ENCODE peak calls at places on chromosome 4, in eight cellular contexts. W is MCF 10A; M is thyroid gland; L is stimulated activated CD8-positive, alpha-beta memory T cell treated with anti-CD3 and anti-CD28 coated beads, Interleukin-15, amount 100 ng/mL, for 24 hours; A is heart left ventricle; B is posterior cingulate gyrus; U is activated B cell treated with CpG ODN at 0.5 μM for 24 hours; N is naive thymus-derived CD8-positive, alpha-beta T cell. V is an unnamed sample.
A peak's percentile ranks its signal among the peaks of the same experiment; 100 is the strongest.

GRCh38 chr4:157052429-157053040 is 23.4 kb upstream of the GLRB start:
- DNase-seq in W (no peak), B (no peak), U (no peak), A (no peak), L (no peak), M (no peak), N (no peak), V (no peak)

GRCh38 chr4:20520901-20521300 is 179.4 kb upstream of the PACRGL start:
- DNase-seq in L (no peak), A (no peak), W (peak; percentile 49), B (no peak), N (no peak), M (no peak), U (no peak), V (no peak)

GRCh38 chr4:89134775-89135319 is 23.5 kb downstream of the TIGD2 start:
- DNase-seq in M (no peak), B (no peak), W (peak; percentile 76), U (no peak), A (no peak), L (no peak), N (no peak), V (no peak)

GRCh38 chr4:13611283-13611842 is 16.2 kb downstream of the BOD1L1 start:
- DNase-seq in U (no peak), N (no peak), W (no peak), A (no peak), M (no peak), L (no peak), B (no peak), V (peak; percentile 60)

GRCh38 chr4:148263127-148263526 is 179.1 kb downstream of the NR3C2 start:
- DNase-seq in B (no peak), N (no peak), M (no peak), A (no peak), W (no peak), U (no peak), L (no peak), V (no peak)

GRCh38 chr4:112189754-112190153 is 41.8 kb upstream of the AP1AR start:
- DNase-seq in B (no peak), M (no peak), N (no peak), W (no peak), U (no peak), A (no peak), L (no peak), V (no peak)

GRCh38 chr4:153612878-153613277 is 71.2 kb upstream of the TLR2 start:
- DNase-seq in W (no peak), L (no peak), U (no peak), N (no peak), M (no peak), A (no peak), B (no peak), V (no peak)

GRCh38 chr4:78543424-78544238 is 7.9 kb upstream of the ANXA3 start:
- DNase-seq in M (no peak), W (no peak), A (no peak), U (no peak), N (no peak), L (no peak), B (no peak), V (no peak)

V was measured in GM20000.